ENCODE peak calls at places on chromosomes 3 and 15, in four cellular contexts. V, X, T and D are unnamed samples.

GRCh38 chr3:14822875-14823807 is 4.4 kb downstream of the FGD5 start:
- DNase-seq in V (no peak), X (no peak), T (no peak), D (peak)

GRCh38 chr3:69115731-69116130 is 6.7 kb downstream of the LMOD3 start:
- DNase-seq in X (peak), V (peak), T (no peak), D (peak)

GRCh38 chr3:192883512-192883911 is 34.1 kb downstream of the MB21D2 start:
- DNase-seq in X (peak), V (peak), T (no peak), D (no peak)

GRCh38 chr15:28935316-28935715 is 49.5 kb downstream of the APBA2 start:
- DNase-seq in T (no peak), V (no peak), X (no peak), D (no peak)

GRCh38 chr15:84831028-84831427 is 13.9 kb downstream of the ALPK3 start:
- DNase-seq in T (no peak), X (no peak), V (no peak), D (no peak)

GRCh38 chr3:46849686-46850467 is 13.4 kb downstream of the MYL3 start:
- DNase-seq in T (peak), X (no peak), V (no peak), D (peak)

GRCh38 chr15:29045717-29046116 is 159.9 kb downstream of the APBA2 start:
- DNase-seq in V (peak), T (no peak), X (peak), D (peak)

GRCh38 chr15:91885054-91885453 is 31.5 kb downstream of the SLCO3A1 start:
- DNase-seq in X (no peak), V (no peak), T (no peak), D (no peak)

GRCh38 chr15:99451484-99451883 is 114.3 kb upstream of the MEF2A start:
- DNase-seq in X (no peak), V (no peak), T (no peak), D (no peak)

GRCh38 chr3:15443826-15444524 is 16.6 kb downstream of the EAF1 start:
- DNase-seq in X (peak), T (no peak), V (peak), D (peak)

GRCh38 chr3:127170794-127171193 is 22.1 kb upstream of the PRR23E start:
- DNase-seq in V (peak), X (peak), T (peak), D (peak)

GRCh38 chr3:11610700-11611099 is 33.0 kb downstream of the VGLL4 start:
- DNase-seq in T (no peak), V (no peak), X (no peak), D (no peak)

GRCh38 chr15:57340673-57341259 is 35.5 kb upstream of the CGNL1 start:
- DNase-seq in X (peak), V (peak), T (no peak), D (peak)

GRCh38 chr15:81068516-81068915 is 65.6 kb upstream of the CFAP161 start:
- DNase-seq in T (no peak), X (no peak), V (no peak), D (no peak)

GRCh38 chr15:87215100-87215499 is 1041.4 kb downstream of the NTRK3 start:
- DNase-seq in T (no peak), V (no peak), X (no peak), D (no peak)

GRCh38 chr15:69036856-69037255 is 22.4 kb downstream of the NOX5 start:
- DNase-seq in V (no peak), X (no peak), T (peak), D (no peak)

GRCh38 chr3:167450675-167451074 is 23.2 kb downstream of the SERPINI2 start:
- DNase-seq in X (no peak), T (no peak), V (no peak), D (no peak)

GRCh38 chr3:3798641-3799113 is 554 bp upstream of the LRRN1 start:
- DNase-seq in X (no peak), V (peak), T (no peak), D (no peak)
- H3K4me3 ChIP-seq in X (peak), V (no peak), T (peak), D (no peak)

GRCh38 chr3:27146786-27147185 is 222.4 kb downstream of the NEK10 start:
- DNase-seq in X (no peak), V (no peak), T (no peak), D (no peak)
- TF ChIP-seq CTCF in X (no peak), V (no peak), T (no peak), D (no peak)

GRCh38 chr15:90564109-90564508 is 34.4 kb downstream of the CRTC3 start:
- DNase-seq in T (no peak), X (no peak), V (no peak), D (no peak)
- H3K4me3 ChIP-seq in T (no peak), X (no peak), V (no peak), D (no peak)

DNA sequence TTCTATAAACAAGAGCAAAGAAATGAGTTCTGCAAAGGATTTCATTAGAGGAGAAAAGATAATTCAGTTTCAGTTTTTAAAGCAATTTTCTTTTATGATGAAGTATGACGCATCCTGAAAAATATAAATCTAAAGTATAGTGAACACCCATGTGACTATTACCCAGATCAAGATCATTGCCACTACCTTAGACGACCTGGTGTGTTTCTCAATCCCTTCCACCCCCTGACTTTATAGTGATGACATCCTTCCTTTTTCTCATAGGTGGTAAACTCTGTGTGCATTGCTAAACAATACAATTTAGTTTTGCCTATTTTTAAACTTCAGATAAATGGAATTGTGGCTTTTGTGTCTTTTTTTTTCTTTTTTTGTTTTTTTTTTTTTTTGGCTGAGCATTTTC is 8.4 kb downstream of the STT3B start:
- DNase-seq in T (no peak), V (no peak), X (no peak), D (peak)
- TF ChIP-seq CTCF in T (no peak), V (no peak), X (no peak), D (no peak)

DNA sequence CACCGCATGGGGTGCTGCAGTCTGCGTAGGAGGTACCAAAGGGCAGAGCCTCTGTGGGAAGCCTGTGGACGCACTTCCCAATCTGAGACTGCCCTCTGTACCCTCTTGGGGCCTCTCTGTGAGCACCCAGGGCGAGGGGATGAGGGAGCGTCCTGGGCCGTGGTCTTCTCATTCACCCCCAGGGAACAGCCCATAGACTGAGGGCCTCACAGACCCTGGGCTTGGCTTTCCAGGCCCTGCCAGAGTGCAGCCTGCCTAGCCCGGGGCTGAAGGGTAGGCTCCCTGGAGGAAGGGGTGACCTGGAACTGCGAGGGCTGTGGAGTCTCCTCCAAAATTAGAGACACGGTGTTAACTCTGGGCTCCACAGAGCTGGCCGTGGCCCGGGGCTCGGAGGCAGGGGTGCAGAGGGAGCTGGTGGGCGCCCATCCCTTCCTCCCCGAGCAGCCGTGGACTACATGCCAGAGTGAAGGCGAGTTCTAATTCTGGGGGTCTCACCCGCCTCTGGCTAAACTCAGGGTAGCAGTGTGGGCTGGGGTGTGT is 468 bp upstream of the SPTBN5 start:
- DNase-seq in X (no peak), T (no peak), V (no peak), D (no peak)
- H3K4me3 ChIP-seq in X (no peak), T (peak), V (no peak), D (no peak)